ENCODE peak calls at places on chromosomes 16 and 17, in six cellular contexts. T is stimulated activated naive B cell treated with anti-CD40 and anti-IgM and Interleukin-4, amounts not matched to agents 10 μg/mL and 1 μg/mL and 100 μg/mL, for 72 hours; E is RWPE1; D is ELR; W is posterior vena cava; L is EL. X is an unnamed sample.

GRCh38 chr17:44628234-44629188 is 27.8 kb upstream of the MEIOC start:
- DNase-seq in L (no peak), D (no peak), E (no peak), T (peak; percentile 36), W (peak; percentile 84), X (peak; percentile 70)

GRCh38 chr17:78112508-78113471 is 15.8 kb downstream of the TMC6 start:
- DNase-seq in T (peak; percentile 75), W (peak; percentile 95), D (peak; percentile 69), E (peak; percentile 73), L (peak; percentile 59), X (peak; percentile 48)

GRCh38 chr17:7296189-7296861 is 1.9 kb upstream of the YBX2 start:
- DNase-seq in E (peak; percentile 55), W (peak; percentile 95), T (peak; percentile 67), D (peak; percentile 89), L (peak; percentile 86), X (peak; percentile 83)

GRCh38 chr17:68184816-68185436 is 62.9 kb upstream of the AMZ2 start:
- DNase-seq in T (peak; percentile 51), E (no peak), L (no peak), W (no peak), D (no peak), X (no peak)

GRCh38 chr17:30172560-30172959 is 55.9 kb downstream of the NSRP1 start:
- DNase-seq in L (no peak), W (no peak), T (no peak), D (no peak), E (peak; percentile 11), X (no peak)

GRCh38 chr16:86961133-86961720 is 356.0 kb downstream of the C16orf95 start:
- DNase-seq in T (no peak), E (no peak), L (peak; percentile 28), W (no peak), D (no peak), X (no peak)

GRCh38 chr17:78425429-78425828 is 47.0 kb downstream of the PGS1 start:
- DNase-seq in E (no peak), D (no peak), L (no peak), W (no peak), T (no peak), X (no peak)

GRCh38 chr17:35879748-35880654 is at the start of gene CCL5:
- DNase-seq in T (peak; percentile 39), W (no peak), L (no peak), D (peak; percentile 48), E (peak; percentile 28), X (no peak)

GRCh38 chr16:89244754-89245153 is 27.3 kb downstream of the ZNF778 start:
- DNase-seq in D (no peak), L (no peak), E (no peak), T (no peak), W (no peak), X (no peak)

GRCh38 chr16:87806608-87807546 is 41.1 kb upstream of the KLHDC4 start:
- DNase-seq in E (peak; percentile 98), W (no peak), T (peak; percentile 23), D (peak; percentile 92), L (peak; percentile 91), X (peak; percentile 92)

GRCh38 chr16:17768257-17768656 is 297.5 kb upstream of the XYLT1 start:
- DNase-seq in W (no peak), T (no peak), L (peak; percentile 82), E (peak; percentile 74), D (peak; percentile 36), X (peak; percentile 30)

GRCh38 chr17:36728030-36728991 is 126.9 kb downstream of the MRM1 start:
- DNase-seq in E (no peak), D (no peak), T (no peak), W (no peak), L (no peak), X (no peak)

GRCh38 chr17:60066576-60066975 is 12.1 kb downstream of the HEATR6 start:
- DNase-seq in L (no peak), T (no peak), D (no peak), W (no peak), E (no peak), X (no peak)

GRCh38 chr17:72122668-72123495 is 2.1 kb downstream of the SOX9 start:
- DNase-seq in E (peak; percentile 20), W (peak; percentile 85), T (no peak), L (peak; percentile 69), D (peak; percentile 78), X (peak; percentile 63)

GRCh38 chr17:14325618-14326167 is 24.8 kb downstream of the HS3ST3B1 start:
- DNase-seq in L (no peak), W (no peak), D (no peak), E (no peak), T (no peak), X (no peak)

GRCh38 chr17:2808367-2809335 is 12.4 kb downstream of the RAP1GAP2 start:
- DNase-seq in L (no peak), W (no peak), T (no peak), D (no peak), E (no peak), X (no peak)

GRCh38 chr17:74274703-74275340 is 788 bp downstream of the DNAI2 start:
- DNase-seq in L (no peak), W (no peak), E (no peak), D (no peak), T (no peak), X (no peak)

GRCh38 chr16:53372942-53373871 is 61.1 kb upstream of the RBL2 start:
- DNase-seq in T (no peak), E (peak; percentile 81), D (no peak), W (peak; percentile 84), L (no peak), X (no peak)

GRCh38 chr17:60321336-60322055 is 70.4 kb downstream of the USP32 start:
- DNase-seq in T (no peak), E (no peak), W (no peak), D (no peak), L (no peak), X (no peak)

GRCh38 chr17:16446338-16446983 is 31.1 kb downstream of the TRPV2 start:
- DNase-seq in W (no peak), L (peak; percentile 38), T (no peak), D (peak; percentile 55), E (no peak), X (no peak)

GRCh38 chr16:9225527-9226316 is 134.3 kb downstream of the HAPSTR1 start:
- DNase-seq in E (no peak), D (peak; percentile 34), W (no peak), L (peak; percentile 11), T (no peak), X (peak; percentile 4)

GRCh38 chr17:13518271-13519000 is 83.3 kb downstream of the HS3ST3A1 start:
- DNase-seq in E (no peak), W (no peak), D (no peak), T (no peak), L (peak; percentile 27), X (peak; percentile 95)

GRCh38 chr17:73400915-73401545 is 89.2 kb upstream of the CDC42EP4 start:
- DNase-seq in T (no peak), D (no peak), W (no peak), L (no peak), E (no peak), X (no peak)

GRCh38 chr16:17313085-17313611 is 157.6 kb downstream of the XYLT1 start:
- DNase-seq in E (no peak), D (no peak), T (no peak), W (peak; percentile 88), L (no peak), X (peak; percentile 57)

GRCh38 chr16:2292221-2292620 is 24.3 kb upstream of the RNPS1 start:
- DNase-seq in D (no peak), E (no peak), W (no peak), T (no peak), L (no peak), X (no peak)

GRCh38 chr17:74635418-74635817 is 11.9 kb upstream of the CD300E start:
- DNase-seq in E (no peak), L (no peak), W (peak; percentile 44), D (no peak), T (no peak), X (no peak)